ENCODE peak calls at places on chromosome 2, in four cellular contexts. S, O, B and D are unnamed samples.

GRCh38 chr2:209619782-209620181 is 151.8 kb upstream of the UNC80 start:
- DNase-seq in S (no peak), O (no peak), B (no peak), D (no peak)

GRCh38 chr2:134190807-134191203 is 63.1 kb upstream of the MGAT5 start:
- DNase-seq in S (no peak), O (no peak), B (no peak), D (no peak)

GRCh38 chr2:98801930-98802329 is 71.0 kb upstream of the MGAT4A start:
- DNase-seq in S (no peak), O (no peak), B (no peak), D (no peak)

GRCh38 chr2:120660056-120660694 is 75.5 kb upstream of the GLI2 start:
- DNase-seq in S (no peak), O (no peak), B (no peak), D (no peak)

GRCh38 chr2:165909466-165909865 is 44.1 kb downstream of the TTC21B start:
- DNase-seq in S (no peak), O (no peak), B (no peak), D (no peak)

GRCh38 chr2:97950329-97951154 is 45.2 kb downstream of the TMEM131 start:
- DNase-seq in S (no peak), O (no peak), B (no peak), D (no peak)

GRCh38 chr2:120291464-120292311 is 39.0 kb downstream of the RALB start:
- DNase-seq in S (no peak), O (no peak), B (no peak), D (no peak)

GRCh38 chr2:43193996-43194869 is 32.2 kb downstream of the ZFP36L2 start:
- DNase-seq in S (no peak), O (no peak), B (no peak), D (no peak)

GRCh38 chr2:128442053-128442751 is 123.5 kb upstream of the HS6ST1 start:
- DNase-seq in S (no peak), O (no peak), B (no peak), D (no peak)

GRCh38 chr2:142140434-142140845 is 9.6 kb upstream of the LRP1B start:
- DNase-seq in S (no peak), O (no peak), B (peak), D (no peak)

GRCh38 chr2:182636694-182637093 is 79.4 kb upstream of the DNAJC10 start:
- DNase-seq in S (no peak), O (no peak), B (no peak), D (no peak)

GRCh38 chr2:226798422-226799210 is 1.0 kb downstream of the IRS1 start:
- DNase-seq in S (peak), O (peak), B (no peak), D (peak)

GRCh38 chr2:187995556-187995955 is 296.1 kb upstream of the GULP1 start:
- DNase-seq in S (no peak), O (no peak), B (no peak), D (no peak)

GRCh38 chr2:128473175-128474013 is 154.7 kb upstream of the HS6ST1 start:
- DNase-seq in S (no peak), O (no peak), B (no peak), D (no peak)

GRCh38 chr2:60366178-60366577 is 187.3 kb downstream of the BCL11A start:
- DNase-seq in S (no peak), O (no peak), B (no peak), D (no peak)